ENCODE peak calls at places on chromosomes 13 and 19, in four cellular contexts. One of them, this sample, is unnamed.

GRCh38 chr13:60411983-60412382 is 15.0 kb downstream of the TDRD3 start:
- DNase-seq in IMR-90: no peak
- DNase-seq in HepG2: no peak
- DNase-seq in K562: no peak
- DNase-seq in this sample: no peak

GRCh38 chr19:39539165-39539518 is 819 bp downstream of the EID2 start:
- DNase-seq in IMR-90: peak; percentile 54
- DNase-seq in HepG2: peak; percentile 52
- DNase-seq in K562: no peak
- DNase-seq in this sample: no peak

GRCh38 chr13:22961835-22962537 is 218.8 kb upstream of the SGCG start:
- DNase-seq in IMR-90: no peak
- DNase-seq in HepG2: no peak
- DNase-seq in K562: no peak
- DNase-seq in this sample: no peak

GRCh38 chr19:45955905-45956608 is 17.6 kb downstream of the NOVA2 start:
- DNase-seq in IMR-90: peak; percentile 7
- DNase-seq in HepG2: peak; percentile 38
- DNase-seq in K562: no peak
- DNase-seq in this sample: peak; percentile 56

GRCh38 chr13:113964251-113964995 is 9.5 kb downstream of the C13orf46 start:
- DNase-seq in IMR-90: no peak
- DNase-seq in HepG2: no peak
- DNase-seq in K562: no peak
- DNase-seq in this sample: no peak

GRCh38 chr13:57627663-57628062 is 3.9 kb upstream of the PCDH17 start:
- DNase-seq in IMR-90: peak; percentile 2
- DNase-seq in HepG2: no peak
- DNase-seq in K562: peak; percentile 27
- DNase-seq in this sample: peak; percentile 51

GRCh38 chr19:3606690-3607289 is at the start of gene TBXA2R:
- DNase-seq in IMR-90: peak; percentile 43
- DNase-seq in HepG2: no peak
- DNase-seq in K562: peak; percentile 94
- DNase-seq in this sample: peak; percentile 96

GRCh38 chr13:91228940-91229339 is 118.5 kb upstream of the MIR17HG start:
- DNase-seq in IMR-90: no peak
- DNase-seq in HepG2: no peak
- DNase-seq in K562: no peak
- DNase-seq in this sample: no peak

GRCh38 chr13:70390064-70390463 is 281.8 kb upstream of the KLHL1 start:
- DNase-seq in IMR-90: no peak
- DNase-seq in HepG2: no peak
- DNase-seq in K562: no peak
- DNase-seq in this sample: no peak

GRCh38 chr19:46902402-46902766 is 41.6 kb downstream of the ARHGAP35 start:
- DNase-seq in IMR-90: peak; percentile 31
- DNase-seq in HepG2: no peak
- DNase-seq in K562: no peak
- DNase-seq in this sample: no peak

GRCh38 chr19:42280761-42281174 is 11.7 kb downstream of the CIC start:
- DNase-seq in IMR-90: peak; percentile 17
- DNase-seq in HepG2: no peak
- DNase-seq in K562: peak; percentile 69
- DNase-seq in this sample: peak; percentile 58

GRCh38 chr13:105139380-105140285 is 1395.8 kb downstream of the EFNB2 start:
- DNase-seq in IMR-90: peak; percentile 62
- DNase-seq in HepG2: peak; percentile 13
- DNase-seq in K562: no peak
- DNase-seq in this sample: no peak

GRCh38 chr19:36213793-36214387 is 575 bp downstream of the ZNF565 start:
- DNase-seq in IMR-90: peak; percentile 45
- DNase-seq in HepG2: no peak
- DNase-seq in K562: peak; percentile 29
- DNase-seq in this sample: no peak

GRCh38 chr13:51380269-51380668 is 40.8 kb downstream of the SERPINE3 start:
- DNase-seq in IMR-90: peak; percentile 16
- DNase-seq in HepG2: no peak
- DNase-seq in K562: no peak
- DNase-seq in this sample: no peak

GRCh38 chr19:37763488-37763887 is 15.9 kb downstream of the ZNF573 start:
- DNase-seq in IMR-90: peak; percentile 33
- DNase-seq in HepG2: no peak
- DNase-seq in K562: no peak
- DNase-seq in this sample: no peak

GRCh38 chr13:114069376-114070097 is 62.9 kb downstream of the RASA3 start:
- DNase-seq in IMR-90: no peak
- DNase-seq in HepG2: no peak
- DNase-seq in K562: no peak
- DNase-seq in this sample: no peak

GRCh38 chr19:58033741-58034475 is at the start of gene ZSCAN1:
- DNase-seq in IMR-90: peak; percentile 41
- DNase-seq in HepG2: no peak
- DNase-seq in K562: no peak
- DNase-seq in this sample: peak; percentile 92

GRCh38 chr13:99980201-99981114 is 1.1 kb upstream of the ZIC2 start:
- DNase-seq in IMR-90: peak; percentile 43
- DNase-seq in HepG2: no peak
- DNase-seq in K562: peak; percentile 83
- DNase-seq in this sample: peak; percentile 85

GRCh38 chr19:8046569-8047165 is 5.9 kb upstream of the CCL25 start:
- DNase-seq in IMR-90: no peak
- DNase-seq in HepG2: no peak
- DNase-seq in K562: no peak
- DNase-seq in this sample: no peak

GRCh38 chr13:112814905-112815585 is 125.2 kb downstream of the ATP11A start:
- DNase-seq in IMR-90: peak; percentile 44
- DNase-seq in HepG2: no peak
- DNase-seq in K562: no peak
- DNase-seq in this sample: no peak

GRCh38 chr13:88063741-88064140 is 392.6 kb downstream of the SLITRK5 start:
- DNase-seq in IMR-90: no peak
- DNase-seq in HepG2: no peak
- DNase-seq in K562: no peak
- DNase-seq in this sample: no peak

GRCh38 chr19:6125571-6125989 is 9.9 kb upstream of the ACSBG2 start:
- DNase-seq in IMR-90: peak; percentile 77
- DNase-seq in HepG2: peak; percentile 75
- DNase-seq in K562: peak; percentile 77
- DNase-seq in this sample: peak; percentile 66
- TF ChIP-seq MXI1 in IMR-90: peak; percentile 75
- TF ChIP-seq MXI1 in HepG2: peak; percentile 36
- TF ChIP-seq MXI1 in K562: no peak
- TF ChIP-seq MXI1 in this sample: peak; percentile 74

GRCh38 chr19:11202488-11203193 is 5.3 kb upstream of the KANK2 start:
- DNase-seq in IMR-90: no peak
- DNase-seq in HepG2: no peak
- DNase-seq in K562: no peak
- DNase-seq in this sample: no peak

GRCh38 chr19:11199517-11199916 is 2.2 kb upstream of the KANK2 start:
- DNase-seq in IMR-90: no peak
- DNase-seq in HepG2: no peak
- DNase-seq in K562: no peak
- DNase-seq in this sample: no peak

GRCh38 chr19:11201791-11202190 is 4.4 kb upstream of the KANK2 start:
- DNase-seq in IMR-90: no peak
- DNase-seq in HepG2: no peak
- DNase-seq in K562: no peak
- DNase-seq in this sample: no peak

GRCh38 chr19:11200015-11200574 is 2.8 kb upstream of the KANK2 start:
- DNase-seq in IMR-90: no peak
- DNase-seq in HepG2: no peak
- DNase-seq in K562: no peak
- DNase-seq in this sample: no peak

GRCh38 chr19:11200931-11201330 is 3.6 kb upstream of the KANK2 start:
- DNase-seq in IMR-90: no peak
- DNase-seq in HepG2: no peak
- DNase-seq in K562: no peak
- DNase-seq in this sample: no peak
- H3K4me1 ChIP-seq in IMR-90: peaks cover 15% of the 10 kb centered on the region
- H3K4me1 ChIP-seq in HepG2: peaks cover 18% of the 10 kb centered on the region
- H3K4me1 ChIP-seq in K562: peaks cover 54% of the 10 kb centered on the region
- H3K4me1 ChIP-seq in this sample: peaks cover 9% of the 10 kb centered on the region

GRCh38 chr13:43374621-43375020 is 351.2 kb downstream of the DNAJC15 start:
- DNase-seq in IMR-90: peak; percentile 64
- DNase-seq in HepG2: no peak
- DNase-seq in K562: no peak
- DNase-seq in this sample: no peak
- TF ChIP-seq MXI1 in IMR-90: no peak
- TF ChIP-seq MXI1 in HepG2: no peak
- TF ChIP-seq MXI1 in K562: no peak
- TF ChIP-seq MXI1 in this sample: no peak

GRCh38 chr13:40578055-40578454 is 88.4 kb downstream of the FOXO1 start:
- DNase-seq in IMR-90: no peak
- DNase-seq in HepG2: no peak
- DNase-seq in K562: no peak
- DNase-seq in this sample: no peak
- H3K4me1 ChIP-seq in IMR-90: no peaks in the 10 kb centered on the region
- H3K4me1 ChIP-seq in HepG2: peaks cover 82% of the 10 kb centered on the region
- H3K4me1 ChIP-seq in K562: no peaks in the 10 kb centered on the region
- H3K4me1 ChIP-seq in this sample: no peaks in the 10 kb centered on the region

DNA sequence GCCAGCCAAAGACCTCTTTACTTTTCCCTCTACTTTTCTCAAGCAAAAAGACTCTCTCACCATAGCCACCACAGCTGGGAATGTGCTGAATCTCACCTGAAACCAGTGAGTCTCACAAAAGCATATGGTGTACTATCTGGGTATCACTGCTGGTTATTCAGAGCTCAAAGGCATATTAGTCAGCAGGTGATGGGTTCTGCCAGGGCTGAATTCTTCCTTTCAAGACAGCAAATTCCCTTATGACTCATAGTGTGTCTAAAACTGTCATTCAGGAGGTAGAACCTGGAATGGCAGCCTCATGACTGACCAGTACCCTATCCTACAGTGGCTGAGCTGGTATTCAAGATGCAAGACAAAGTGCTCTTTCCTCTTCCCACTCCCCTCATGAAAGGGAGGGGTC is 2859.1 kb downstream of the PCDH9 start:
- DNase-seq in IMR-90: peak; percentile 41
- DNase-seq in HepG2: no peak
- DNase-seq in K562: no peak
- DNase-seq in this sample: no peak
- TF ChIP-seq MXI1 in IMR-90: no peak
- TF ChIP-seq MXI1 in HepG2: no peak
- TF ChIP-seq MXI1 in K562: no peak
- TF ChIP-seq MXI1 in this sample: no peak

DNA sequence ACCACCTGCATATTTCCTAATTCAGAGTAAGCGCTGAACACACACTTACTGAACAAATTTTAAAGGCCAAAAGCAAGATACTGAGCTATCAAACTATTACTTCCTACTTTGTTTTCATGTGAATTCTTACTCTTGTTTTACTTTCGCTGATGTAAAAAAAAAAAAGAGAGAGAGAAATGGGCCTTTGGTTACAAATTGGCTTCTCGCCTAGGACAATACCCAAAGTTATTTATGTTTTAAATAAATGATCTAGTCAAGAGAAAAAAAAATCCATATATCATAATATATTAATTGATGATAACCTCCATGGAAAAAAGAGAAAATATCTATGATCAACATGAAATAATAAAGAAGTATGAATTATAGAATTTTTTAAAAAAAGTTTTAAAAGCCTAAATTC is 9.2 kb downstream of the COL4A1 start:
- DNase-seq in IMR-90: no peak
- DNase-seq in HepG2: no peak
- DNase-seq in K562: no peak
- DNase-seq in this sample: no peak
- H3K4me1 ChIP-seq in IMR-90: peaks cover 28% of the 10 kb centered on the region
- H3K4me1 ChIP-seq in HepG2: no peaks in the 10 kb centered on the region
- H3K4me1 ChIP-seq in K562: peaks cover 4% of the 10 kb centered on the region
- H3K4me1 ChIP-seq in this sample: peaks cover 12% of the 10 kb centered on the region